ENCODE peak calls at places on chromosome 7, in ten cellular contexts. E is cardiac muscle cell, C is GM10248, K is GM13977, Y is A549, X is tibial artery, W is Calu3, A is BJ, Q is cardiac fibroblast, B is transverse colon. M is an unnamed sample.

GRCh38 chr7:90897961-90898469 is 301.9 kb downstream of the CDK14 start:
- DNase-seq in E (no peak), C (no peak), K (peak), Y (no peak), X (no peak), W (no peak), A (no peak), Q (no peak), B (no peak), M (no peak)

GRCh38 chr7:37514520-37514919 is 65.9 kb upstream of the ELMO1 start:
- DNase-seq in E (no peak), C (no peak), K (no peak), Y (no peak), X (no peak), W (no peak), A (no peak), Q (no peak), B (no peak), M (no peak)

GRCh38 chr7:141071260-141071854 is 2.5 kb upstream of the TMEM178B start:
- DNase-seq in E (peak), C (peak), K (peak), Y (peak), X (no peak), W (peak), A (no peak), Q (peak), B (peak), M (peak)

GRCh38 chr7:80593869-80594587 is 44.4 kb upstream of the CD36 start:
- DNase-seq in E (peak), C (no peak), K (no peak), Y (peak), X (no peak), W (no peak), A (no peak), Q (no peak), B (no peak), M (no peak)

GRCh38 chr7:151131284-151131621 is 36.2 kb downstream of the GBX1 start:
- DNase-seq in E (no peak), C (no peak), K (no peak), Y (no peak), X (no peak), W (no peak), A (no peak), Q (no peak), B (no peak), M (no peak)

GRCh38 chr7:100584046-100584676 is 1.8 kb downstream of the LRCH4 start:
- DNase-seq in E (peak), C (no peak), K (no peak), Y (no peak), X (peak), W (no peak), A (no peak), Q (peak), B (no peak), M (no peak)

GRCh38 chr7:43906327-43907010 is at the start of gene URGCP:
- DNase-seq in E (peak), C (peak), K (peak), Y (peak), X (peak), W (peak), A (no peak), Q (peak), B (peak), M (peak)

GRCh38 chr7:47100815-47101435 is 481.0 kb downstream of the TNS3 start:
- DNase-seq in E (peak), C (no peak), K (no peak), Y (peak), X (no peak), W (peak), A (no peak), Q (peak), B (peak), M (no peak)

GRCh38 chr7:43756368-43757072 is 2.0 kb upstream of the BLVRA start:
- DNase-seq in E (peak), C (no peak), K (peak), Y (no peak), X (no peak), W (no peak), A (peak), Q (peak), B (no peak), M (peak)

GRCh38 chr7:38223311-38223710 is 45.3 kb downstream of the STARD3NL start:
- DNase-seq in E (no peak), C (no peak), K (no peak), Y (no peak), X (no peak), W (no peak), A (no peak), Q (no peak), B (no peak), M (no peak)

GRCh38 chr7:16564909-16565426 is 38.3 kb downstream of the LRRC72 start:
- DNase-seq in E (peak), C (peak), K (peak), Y (peak), X (no peak), W (peak), A (peak), Q (peak), B (no peak), M (peak)

GRCh38 chr7:26646666-26647065 is 217.7 kb downstream of the SKAP2 start:
- DNase-seq in E (peak), C (no peak), K (no peak), Y (no peak), X (no peak), W (no peak), A (no peak), Q (no peak), B (no peak), M (no peak)

GRCh38 chr7:66206116-66206908 is 1.2 kb downstream of the TPST1 start:
- DNase-seq in E (peak), C (no peak), K (no peak), Y (no peak), X (peak), W (no peak), A (no peak), Q (peak), B (no peak), M (no peak)

GRCh38 chr7:6536899-6537298 is 14.4 kb downstream of the GRID2IP start:
- DNase-seq in E (peak), C (no peak), K (no peak), Y (no peak), X (no peak), W (no peak), A (no peak), Q (no peak), B (no peak), M (no peak)

GRCh38 chr7:82506702-82507101 is 63.1 kb upstream of the CACNA2D1 start:
- DNase-seq in E (peak), C (no peak), K (no peak), Y (no peak), X (peak), W (peak), A (no peak), Q (peak), B (peak), M (no peak)

GRCh38 chr7:133434246-133434865 is 181.5 kb downstream of the EXOC4 start:
- DNase-seq in E (peak), C (peak), K (peak), Y (peak), X (no peak), W (no peak), A (no peak), Q (peak), B (no peak), M (peak)

GRCh38 chr7:91025906-91026390 is 238.3 kb upstream of the FZD1 start:
- DNase-seq in E (no peak), C (no peak), K (no peak), Y (no peak), X (no peak), W (no peak), A (no peak), Q (no peak), B (no peak), M (no peak)

GRCh38 chr7:143321734-143322133 is 5.8 kb downstream of the CLCN1 start:
- DNase-seq in E (no peak), C (no peak), K (no peak), Y (peak), X (no peak), W (peak), A (no peak), Q (peak), B (peak), M (no peak)

GRCh38 chr7:38178695-38179344 is 775 bp downstream of the STARD3NL start:
- DNase-seq in E (no peak), C (peak), K (peak), Y (no peak), X (no peak), W (no peak), A (no peak), Q (peak), B (no peak), M (peak)

GRCh38 chr7:38025815-38026214 is 105.4 kb downstream of the EPDR1 start:
- DNase-seq in E (no peak), C (no peak), K (no peak), Y (no peak), X (no peak), W (no peak), A (no peak), Q (peak), B (no peak), M (no peak)

GRCh38 chr7:18829518-18830252 is 287.8 kb downstream of the TWIST1 start:
- DNase-seq in E (peak), C (no peak), K (no peak), Y (no peak), X (no peak), W (no peak), A (peak), Q (peak), B (no peak), M (no peak)

GRCh38 chr7:27143022-27143949 is at the start of gene HOXA5:
- DNase-seq in E (peak), C (no peak), K (no peak), Y (peak), X (peak), W (no peak), A (no peak), Q (peak), B (peak), M (no peak)

GRCh38 chr7:101676956-101677355 is 47.9 kb upstream of the MYL10 start:
- DNase-seq in E (no peak), C (no peak), K (no peak), Y (no peak), X (no peak), W (no peak), A (no peak), Q (no peak), B (no peak), M (no peak)

GRCh38 chr7:101166909-101167644 is 1.7 kb upstream of the VGF start:
- DNase-seq in E (no peak), C (no peak), K (no peak), Y (no peak), X (no peak), W (no peak), A (no peak), Q (no peak), B (no peak), M (no peak)

GRCh38 chr7:51702673-51703072 is 386.1 kb upstream of the COBL start:
- DNase-seq in E (no peak), C (no peak), K (no peak), Y (no peak), X (no peak), W (no peak), A (no peak), Q (no peak), B (no peak), M (no peak)

GRCh38 chr7:128359336-128359735 is 2.2 kb downstream of the PRRT4 start:
- DNase-seq in E (no peak), C (no peak), K (peak), Y (no peak), X (no peak), W (no peak), A (no peak), Q (no peak), B (no peak), M (no peak)

GRCh38 chr7:41881313-41882130 is 178.6 kb upstream of the INHBA start:
- DNase-seq in E (peak), C (peak), K (peak), Y (no peak), X (peak), W (no peak), A (no peak), Q (peak), B (peak), M (peak)

GRCh38 chr7:18684899-18685298 is 189.3 kb downstream of the HDAC9 start:
- DNase-seq in E (no peak), C (no peak), K (no peak), Y (no peak), X (no peak), W (no peak), A (no peak), Q (no peak), B (no peak), M (no peak)

GRCh38 chr7:1952781-1953180 is 280.0 kb downstream of the MAD1L1 start:
- DNase-seq in E (no peak), C (no peak), K (no peak), Y (no peak), X (no peak), W (no peak), A (no peak), Q (no peak), B (no peak), M (no peak)

GRCh38 chr7:128434413-128435310 is 21.0 kb upstream of the HILPDA start:
- DNase-seq in E (no peak), C (no peak), K (no peak), Y (peak), X (no peak), W (no peak), A (no peak), Q (no peak), B (no peak), M (no peak)

GRCh38 chr7:137882261-137882668 is 35.5 kb upstream of the DGKI start:
- DNase-seq in E (peak), C (peak), K (peak), Y (peak), X (peak), W (peak), A (peak), Q (peak), B (no peak), M (peak)

GRCh38 chr7:142583424-142583823 is 165.8 kb upstream of the PRSS1 start:
- DNase-seq in E (peak), C (peak), K (peak), Y (peak), X (no peak), W (peak), A (no peak), Q (peak), B (no peak), M (peak)

GRCh38 chr7:76347710-76348109 is 11.1 kb downstream of the YWHAG start:
- DNase-seq in E (no peak), C (no peak), K (no peak), Y (no peak), X (no peak), W (no peak), A (no peak), Q (no peak), B (no peak), M (no peak)

GRCh38 chr7:115975766-115976165 is 54.8 kb downstream of the TFEC start:
- DNase-seq in E (no peak), C (no peak), K (no peak), Y (no peak), X (no peak), W (no peak), A (no peak), Q (no peak), B (no peak), M (no peak)

GRCh38 chr7:130273863-130274262 is 7.2 kb downstream of the CPA2 start:
- DNase-seq in E (peak), C (no peak), K (no peak), Y (no peak), X (no peak), W (no peak), A (no peak), Q (peak), B (no peak), M (no peak)

GRCh38 chr7:18626086-18626485 is 130.5 kb downstream of the HDAC9 start:
- DNase-seq in E (no peak), C (no peak), K (no peak), Y (no peak), X (no peak), W (no peak), A (no peak), Q (no peak), B (no peak), M (no peak)

GRCh38 chr7:157839672-157840167 is 502.9 kb downstream of the DNAJB6 start:
- DNase-seq in E (no peak), C (no peak), K (no peak), Y (no peak), X (no peak), W (no peak), A (no peak), Q (no peak), B (no peak), M (no peak)

GRCh38 chr7:105691029-105691691 is 109.9 kb upstream of the EFCAB10 start:
- DNase-seq in E (peak), C (peak), K (peak), Y (no peak), X (no peak), W (no peak), A (no peak), Q (peak), B (peak), M (peak)

GRCh38 chr7:120272261-120272895 is 597 bp upstream of the KCND2 start:
- DNase-seq in E (peak), C (peak), K (peak), Y (peak), X (no peak), W (peak), A (no peak), Q (peak), B (no peak), M (peak)

GRCh38 chr7:50679218-50680007 is 103.3 kb downstream of the GRB10 start:
- DNase-seq in E (peak), C (peak), K (peak), Y (peak), X (no peak), W (no peak), A (no peak), Q (peak), B (no peak), M (peak)
- TF ChIP-seq CTCF in E (peak), C (peak), K (peak), Y (peak), X (peak), W (no peak), A (peak), Q (peak), B (peak), M (no peak)

DNA sequence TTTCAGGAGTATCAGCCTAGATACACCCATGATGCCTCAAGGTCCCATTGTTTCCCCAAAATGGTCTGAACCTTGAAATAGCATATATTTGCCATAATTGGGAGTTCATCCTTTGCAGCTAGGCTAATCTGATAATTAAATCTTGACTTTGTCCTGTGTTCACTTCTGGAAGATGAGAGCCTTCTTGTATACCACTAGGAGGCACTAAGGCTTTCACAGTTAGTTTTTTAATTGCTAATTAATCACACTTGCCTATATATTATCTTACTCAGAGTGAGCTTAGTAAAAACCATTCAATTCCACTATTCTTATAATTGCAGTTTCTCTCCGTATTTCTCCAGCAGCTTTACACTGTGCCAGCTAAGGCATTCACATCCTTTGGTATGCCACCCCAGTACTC is 48.7 kb upstream of the MAGI2 start:
- DNase-seq in E (no peak), C (no peak), K (no peak), Y (no peak), X (no peak), W (no peak), A (no peak), Q (no peak), B (no peak), M (no peak)
- TF ChIP-seq CTCF in E (peak), C (no peak), K (no peak), Y (no peak), X (no peak), W (peak), A (peak), Q (peak), B (no peak), M (no peak)

DNA sequence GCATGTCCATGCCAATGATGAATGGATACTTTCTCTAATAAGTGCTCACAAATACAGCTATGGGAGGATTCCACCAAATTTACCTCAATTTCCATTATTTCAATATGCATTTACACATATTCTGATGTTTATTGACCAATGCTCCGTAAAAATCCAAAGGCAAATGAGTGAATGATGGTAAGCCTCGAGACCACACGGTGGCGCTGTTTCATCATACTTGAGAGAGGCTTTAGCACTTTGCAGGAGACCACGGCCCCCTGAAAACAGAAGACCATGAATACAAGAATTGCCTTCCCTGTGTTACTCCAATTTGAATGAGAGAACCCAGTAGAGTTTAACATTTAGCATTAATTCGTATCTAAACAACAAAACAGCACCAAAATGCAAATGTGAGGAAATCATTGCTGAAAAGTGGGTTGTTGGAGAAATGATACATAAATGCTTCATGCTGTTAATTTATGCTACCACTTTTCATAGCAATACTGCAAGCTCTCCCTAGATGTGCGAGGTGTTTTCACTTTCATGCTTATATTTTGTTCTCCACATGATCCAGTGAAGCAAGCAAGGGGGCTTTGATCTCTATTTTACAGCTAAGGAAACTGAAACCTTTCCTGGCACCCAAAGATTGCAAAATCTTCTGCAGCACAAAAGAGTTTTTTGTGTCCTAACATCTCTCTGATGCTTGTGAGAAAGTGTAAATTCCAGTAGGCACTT is 35.4 kb downstream of the TRIL start:
- DNase-seq in E (peak), C (peak), K (peak), Y (peak), X (no peak), W (peak), A (no peak), Q (peak), B (peak), M (peak)
- TF ChIP-seq CTCF in E (peak), C (peak), K (peak), Y (peak), X (peak), W (peak), A (peak), Q (peak), B (peak), M (peak)

DNA sequence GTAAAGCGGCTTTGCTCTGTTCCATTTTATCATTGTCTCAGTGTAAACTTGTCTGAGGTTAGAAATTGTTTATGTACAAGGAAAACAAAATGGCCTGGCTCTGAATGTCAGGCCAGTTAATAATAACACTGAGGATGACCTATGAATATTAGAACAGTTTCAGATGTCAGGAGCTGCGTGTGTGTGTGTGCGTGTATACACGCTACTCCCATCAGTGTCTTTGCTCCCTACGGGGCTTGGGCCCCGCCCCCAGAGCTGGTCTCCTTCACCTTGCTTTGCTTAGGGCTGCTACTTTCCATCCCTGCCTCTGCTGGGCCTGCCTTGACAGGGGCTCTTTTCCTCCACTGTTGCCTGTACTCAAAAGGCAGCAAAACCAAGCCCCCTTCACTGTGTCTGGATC is 142.3 kb upstream of the BET1 start:
- DNase-seq in E (no peak), C (no peak), K (no peak), Y (peak), X (no peak), W (no peak), A (no peak), Q (peak), B (no peak), M (no peak)
- TF ChIP-seq CTCF in E (no peak), C (no peak), K (no peak), Y (no peak), X (no peak), W (no peak), A (no peak), Q (no peak), B (no peak), M (no peak)

GRCh38 chr7:134549366-134549765 is 456 bp downstream of the AKR1B15 start:
- DNase-seq in E (no peak), C (no peak), K (no peak), Y (no peak), X (no peak), W (no peak), A (no peak), Q (no peak), B (no peak), M (no peak)

GRCh38 chr7:134548877-134549276 is at the start of gene AKR1B15:
- DNase-seq in E (peak), C (peak), K (peak), Y (peak), X (peak), W (no peak), A (no peak), Q (peak), B (no peak), M (peak)

GRCh38 chr7:134553976-134554375 is 5.1 kb downstream of the AKR1B15 start:
- DNase-seq in E (no peak), C (no peak), K (peak), Y (peak), X (no peak), W (no peak), A (no peak), Q (peak), B (no peak), M (peak)

GRCh38 chr7:134554417-134554966 is 5.6 kb downstream of the AKR1B15 start:
- DNase-seq in E (no peak), C (no peak), K (no peak), Y (no peak), X (no peak), W (no peak), A (no peak), Q (no peak), B (no peak), M (no peak)

GRCh38 chr7:134552105-134552504 is 3.2 kb downstream of the AKR1B15 start:
- DNase-seq in E (no peak), C (no peak), K (no peak), Y (peak), X (no peak), W (peak), A (no peak), Q (peak), B (peak), M (no peak)
- TF ChIP-seq CTCF in E (peak), C (no peak), K (no peak), Y (peak), X (no peak), W (no peak), A (peak), Q (peak), B (no peak), M (no peak)

M was measured in GM20000.